ENCODE peak calls at places on chromosomes 12 and 14, in four cellular contexts. One of them, this sample, is unnamed. For H3K4me1, the result is how much of the 10 kb centered on the place peaks cover.

GRCh38 chr12:3700861-3701260 is 52.0 kb downstream of the CRACR2A start:
- DNase-seq in tibial artery: no peak
- DNase-seq in suprapubic skin: no peak
- DNase-seq in astrocyte: peak
- DNase-seq in this sample: no peak

GRCh38 chr14:99191663-99192621 is 80.1 kb downstream of the BCL11B start:
- DNase-seq in suprapubic skin: no peak
- DNase-seq in astrocyte: peak
- DNase-seq in tibial artery: peak
- DNase-seq in this sample: no peak

GRCh38 chr14:23457587-23458445 is 11.7 kb upstream of the NGDN start:
- DNase-seq in tibial artery: no peak
- DNase-seq in suprapubic skin: no peak
- DNase-seq in astrocyte: no peak
- DNase-seq in this sample: no peak

GRCh38 chr12:99436584-99436983 is 211.0 kb upstream of the GARIN6 start:
- DNase-seq in tibial artery: no peak
- DNase-seq in suprapubic skin: no peak
- DNase-seq in astrocyte: no peak
- DNase-seq in this sample: no peak

GRCh38 chr14:73785834-73786631 is 65.6 kb upstream of the PTGR2 start:
- DNase-seq in tibial artery: peak
- DNase-seq in astrocyte: peak
- DNase-seq in suprapubic skin: peak
- DNase-seq in this sample: peak

GRCh38 chr14:61285364-61285763 is 4.2 kb upstream of the TMEM30B start:
- DNase-seq in astrocyte: no peak
- DNase-seq in suprapubic skin: no peak
- DNase-seq in tibial artery: no peak
- DNase-seq in this sample: no peak

GRCh38 chr12:68342966-68343365 is 10.8 kb upstream of the MDM1 start:
- DNase-seq in suprapubic skin: no peak
- DNase-seq in astrocyte: no peak
- DNase-seq in tibial artery: no peak
- DNase-seq in this sample: no peak

GRCh38 chr12:99528478-99528877 is 119.1 kb upstream of the GARIN6 start:
- DNase-seq in suprapubic skin: no peak
- DNase-seq in astrocyte: no peak
- DNase-seq in tibial artery: no peak
- DNase-seq in this sample: no peak

GRCh38 chr12:18998343-18999270 is 130.9 kb upstream of the PLEKHA5 start:
- DNase-seq in suprapubic skin: no peak
- DNase-seq in astrocyte: peak
- DNase-seq in tibial artery: no peak
- DNase-seq in this sample: no peak

GRCh38 chr12:121250359-121250758 is 40.4 kb downstream of the P2RX4 start:
- DNase-seq in tibial artery: no peak
- DNase-seq in suprapubic skin: no peak
- DNase-seq in astrocyte: no peak
- DNase-seq in this sample: no peak

GRCh38 chr14:61780125-61780524 is 17.9 kb downstream of the SNAPC1 start:
- DNase-seq in astrocyte: no peak
- DNase-seq in tibial artery: no peak
- DNase-seq in suprapubic skin: no peak
- DNase-seq in this sample: no peak

GRCh38 chr14:29016050-29016900 is 249.7 kb downstream of the FOXG1 start:
- DNase-seq in suprapubic skin: no peak
- DNase-seq in tibial artery: no peak
- DNase-seq in astrocyte: peak
- DNase-seq in this sample: no peak

GRCh38 chr14:35814371-35815005 is 5.4 kb upstream of the RALGAPA1 start:
- DNase-seq in suprapubic skin: no peak
- DNase-seq in tibial artery: peak
- DNase-seq in astrocyte: peak
- DNase-seq in this sample: peak

GRCh38 chr14:97196336-97196735 is 399.2 kb downstream of the VRK1 start:
- DNase-seq in tibial artery: no peak
- DNase-seq in astrocyte: no peak
- DNase-seq in suprapubic skin: no peak
- DNase-seq in this sample: no peak

GRCh38 chr14:76832503-76832988 is 6.3 kb downstream of the LRRC74A start:
- DNase-seq in suprapubic skin: no peak
- DNase-seq in tibial artery: no peak
- DNase-seq in astrocyte: no peak
- DNase-seq in this sample: no peak

GRCh38 chr12:93773122-93773871 is 96.1 kb downstream of the CRADD start:
- DNase-seq in suprapubic skin: no peak
- DNase-seq in tibial artery: no peak
- DNase-seq in astrocyte: peak
- DNase-seq in this sample: no peak

GRCh38 chr12:13146539-13146938 is 43.1 kb upstream of the GSG1 start:
- DNase-seq in astrocyte: no peak
- DNase-seq in tibial artery: peak
- DNase-seq in suprapubic skin: no peak
- DNase-seq in this sample: no peak

GRCh38 chr12:86174188-86174587 is 82.0 kb downstream of the MGAT4C start:
- DNase-seq in suprapubic skin: no peak
- DNase-seq in tibial artery: no peak
- DNase-seq in astrocyte: no peak
- DNase-seq in this sample: no peak

GRCh38 chr14:76919431-76919810 is 93.2 kb downstream of the LRRC74A start:
- DNase-seq in suprapubic skin: no peak
- DNase-seq in astrocyte: peak
- DNase-seq in tibial artery: no peak
- DNase-seq in this sample: no peak

GRCh38 chr14:73231874-73232851 is 5.1 kb upstream of the PAPLN start:
- DNase-seq in tibial artery: no peak
- DNase-seq in suprapubic skin: no peak
- DNase-seq in astrocyte: no peak
- DNase-seq in this sample: no peak

GRCh38 chr12:62739266-62739831 is 195.6 kb downstream of the PPM1H start:
- DNase-seq in tibial artery: no peak
- DNase-seq in suprapubic skin: no peak
- DNase-seq in astrocyte: no peak
- DNase-seq in this sample: no peak

DNA sequence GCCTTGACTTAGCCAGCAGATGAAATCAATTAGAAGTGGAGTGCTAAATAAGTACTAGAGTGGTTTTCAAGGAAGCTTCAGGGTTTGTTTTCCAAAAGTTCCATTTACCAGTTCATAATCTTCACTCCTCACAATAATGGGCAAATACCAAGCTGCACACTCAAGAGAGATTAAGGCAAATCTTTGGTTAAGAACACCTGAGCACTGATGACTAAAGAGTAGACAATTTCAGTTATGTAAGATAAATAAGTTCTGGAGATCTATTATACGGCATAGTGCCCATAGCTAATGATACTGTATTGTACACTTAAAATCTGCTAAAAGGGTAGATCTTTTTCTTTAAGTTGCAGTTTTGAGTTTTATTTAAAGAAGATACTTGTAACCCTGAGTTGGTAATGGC is 125.0 kb downstream of the ARMH4 start:
- DNase-seq in tibial artery: no peak
- DNase-seq in astrocyte: no peak
- DNase-seq in suprapubic skin: no peak
- DNase-seq in this sample: no peak
- H3K4me3 ChIP-seq in tibial artery: no peak
- H3K4me3 ChIP-seq in astrocyte: no peak
- H3K4me3 ChIP-seq in suprapubic skin: no peak
- H3K4me3 ChIP-seq in this sample: no peak

GRCh38 chr12:69423037-69423905 is 46.9 kb upstream of the FRS2 start:
- DNase-seq in suprapubic skin: no peak
- DNase-seq in astrocyte: no peak
- DNase-seq in tibial artery: no peak
- DNase-seq in this sample: no peak
- H3K4me1 ChIP-seq in suprapubic skin: under half
- H3K4me1 ChIP-seq in astrocyte: under half
- H3K4me1 ChIP-seq in tibial artery: under half
- H3K4me1 ChIP-seq in this sample: under half

GRCh38 chr14:67738740-67739504 is 37.2 kb downstream of the RDH12 start:
- DNase-seq in suprapubic skin: peak
- DNase-seq in astrocyte: peak
- DNase-seq in tibial artery: peak
- DNase-seq in this sample: peak
- H3K4me3 ChIP-seq in suprapubic skin: no peak
- H3K4me3 ChIP-seq in astrocyte: no peak
- H3K4me3 ChIP-seq in tibial artery: no peak
- H3K4me3 ChIP-seq in this sample: no peak

GRCh38 chr12:124915249-124916236 is 1.1 kb upstream of the UBC start:
- DNase-seq in tibial artery: peak
- DNase-seq in astrocyte: no peak
- DNase-seq in suprapubic skin: peak
- DNase-seq in this sample: no peak
- H3K4me1 ChIP-seq in tibial artery: under half
- H3K4me1 ChIP-seq in astrocyte: under half
- H3K4me1 ChIP-seq in suprapubic skin: half or more
- H3K4me1 ChIP-seq in this sample: half or more

GRCh38 chr12:131027876-131028586 is 74.3 kb downstream of the ADGRD1 start:
- DNase-seq in astrocyte: no peak
- DNase-seq in tibial artery: no peak
- DNase-seq in suprapubic skin: no peak
- DNase-seq in this sample: no peak
- H3K4me3 ChIP-seq in astrocyte: no peak
- H3K4me3 ChIP-seq in tibial artery: no peak
- H3K4me3 ChIP-seq in suprapubic skin: no peak
- H3K4me3 ChIP-seq in this sample: no peak

GRCh38 chr12:6224550-6224949 is 24.4 kb downstream of the CD9 start:
- DNase-seq in tibial artery: peak
- DNase-seq in suprapubic skin: no peak
- DNase-seq in astrocyte: peak
- DNase-seq in this sample: peak

GRCh38 chr12:6226701-6227096 is 26.5 kb downstream of the CD9 start:
- DNase-seq in suprapubic skin: no peak
- DNase-seq in tibial artery: peak
- DNase-seq in astrocyte: no peak
- DNase-seq in this sample: no peak

GRCh38 chr12:6226002-6226700 is 26.0 kb downstream of the CD9 start:
- DNase-seq in tibial artery: peak
- DNase-seq in astrocyte: peak
- DNase-seq in suprapubic skin: no peak
- DNase-seq in this sample: peak

GRCh38 chr12:6223545-6223944 is 23.3 kb downstream of the CD9 start:
- DNase-seq in tibial artery: no peak
- DNase-seq in astrocyte: no peak
- DNase-seq in suprapubic skin: no peak
- DNase-seq in this sample: no peak

DNA sequence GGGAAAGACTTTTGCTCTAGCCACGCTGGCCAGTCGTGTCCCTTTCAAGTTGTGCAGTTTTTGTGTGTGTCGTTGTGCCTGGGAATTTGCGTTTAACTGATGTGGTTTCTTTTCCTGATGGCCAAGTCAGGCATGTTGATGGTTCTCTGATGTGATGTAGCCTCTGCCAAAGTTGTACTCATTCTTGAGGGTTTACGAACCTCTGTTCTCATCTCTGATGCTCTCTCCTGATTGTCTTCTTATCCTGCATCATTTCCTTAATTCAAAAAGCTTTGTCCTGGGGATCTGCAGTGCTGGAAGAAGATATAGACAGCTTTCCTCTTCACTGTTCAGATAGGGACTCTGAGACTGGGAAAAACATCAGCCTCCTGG is 25.4 kb downstream of the CD9 start:
- DNase-seq in suprapubic skin: no peak
- DNase-seq in tibial artery: no peak
- DNase-seq in astrocyte: peak
- DNase-seq in this sample: no peak
- H3K4me1 ChIP-seq in suprapubic skin: half or more
- H3K4me1 ChIP-seq in tibial artery: half or more
- H3K4me1 ChIP-seq in astrocyte: under half
- H3K4me1 ChIP-seq in this sample: half or more

GRCh38 chr14:49969961-49970360 is 77.1 kb downstream of the ARF6 start:
- DNase-seq in tibial artery: no peak
- DNase-seq in suprapubic skin: no peak
- DNase-seq in astrocyte: no peak
- DNase-seq in this sample: no peak
- H3K4me3 ChIP-seq in tibial artery: no peak
- H3K4me3 ChIP-seq in suprapubic skin: no peak
- H3K4me3 ChIP-seq in astrocyte: no peak
- H3K4me3 ChIP-seq in this sample: peak

GRCh38 chr12:103933237-103933636 is 3.0 kb downstream of the HSP90B1 start:
- DNase-seq in tibial artery: no peak
- DNase-seq in suprapubic skin: no peak
- DNase-seq in astrocyte: no peak
- DNase-seq in this sample: no peak
- H3K4me1 ChIP-seq in tibial artery: under half
- H3K4me1 ChIP-seq in suprapubic skin: under half
- H3K4me1 ChIP-seq in astrocyte: under half
- H3K4me1 ChIP-seq in this sample: under half

DNA sequence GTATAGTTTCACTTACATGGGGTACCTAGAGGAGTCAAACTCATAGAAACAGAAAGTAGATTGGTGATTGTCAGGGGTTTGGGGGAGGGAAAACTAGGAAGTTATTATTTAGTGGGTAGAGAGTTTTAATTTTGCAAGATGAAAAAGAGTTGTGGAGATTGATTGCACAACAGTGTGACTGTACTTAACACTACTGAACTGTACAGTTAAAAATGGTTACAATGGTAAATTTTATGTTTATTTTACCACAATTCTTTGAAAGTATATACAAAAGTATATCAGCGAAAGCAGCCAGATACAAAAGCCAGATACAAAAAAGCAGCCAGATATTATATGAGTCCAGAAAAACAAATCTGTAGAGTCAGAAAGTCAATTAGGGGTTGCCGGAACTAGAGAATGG is 247.6 kb downstream of the IPO8 start:
- DNase-seq in tibial artery: no peak
- DNase-seq in astrocyte: no peak
- DNase-seq in suprapubic skin: no peak
- DNase-seq in this sample: no peak
- H3K4me3 ChIP-seq in tibial artery: no peak
- H3K4me3 ChIP-seq in astrocyte: no peak
- H3K4me3 ChIP-seq in suprapubic skin: no peak
- H3K4me3 ChIP-seq in this sample: no peak

This sample was measured in thoracic aorta.